ENCODE peak calls at places on chromosomes 16 and 17, in five cellular contexts. One of them, this sample, is unnamed.

GRCh38 chr16:72094266-72094610 is 591 bp downstream of the DHX38 start:
- DNase-seq in H1: no peak
- DNase-seq in H9: no peak
- DNase-seq in mesenchymal stem cell: no peak
- DNase-seq in trophoblast cell: no peak
- DNase-seq in this sample: no peak

GRCh38 chr16:24728891-24729242 is 584 bp upstream of the TNRC6A start:
- DNase-seq in H9: no peak
- DNase-seq in mesenchymal stem cell: no peak
- DNase-seq in trophoblast cell: peak; percentile 69
- DNase-seq in H1: no peak
- DNase-seq in this sample: no peak

GRCh38 chr17:58189436-58190146 is 2.9 kb upstream of the EPX start:
- DNase-seq in H1: no peak
- DNase-seq in trophoblast cell: no peak
- DNase-seq in mesenchymal stem cell: peak; percentile 45
- DNase-seq in H9: no peak
- DNase-seq in this sample: no peak

GRCh38 chr17:54046570-54046969 is 223.8 kb downstream of the KIF2B start:
- DNase-seq in mesenchymal stem cell: no peak
- DNase-seq in H1: no peak
- DNase-seq in trophoblast cell: no peak
- DNase-seq in H9: no peak
- DNase-seq in this sample: no peak

GRCh38 chr16:20740901-20741491 is 622 bp downstream of the THUMPD1 start:
- DNase-seq in mesenchymal stem cell: peak; percentile 84
- DNase-seq in H1: peak; percentile 88
- DNase-seq in H9: peak; percentile 86
- DNase-seq in trophoblast cell: peak; percentile 81
- DNase-seq in this sample: peak; percentile 54

GRCh38 chr17:48647103-48647963 is 21.2 kb upstream of the HOXB9 start:
- DNase-seq in H9: peak; percentile 87
- DNase-seq in H1: peak; percentile 73
- DNase-seq in trophoblast cell: no peak
- DNase-seq in mesenchymal stem cell: peak; percentile 81
- DNase-seq in this sample: no peak

GRCh38 chr17:75829747-75830146 is 14.5 kb downstream of the UNC13D start:
- DNase-seq in H9: no peak
- DNase-seq in trophoblast cell: no peak
- DNase-seq in H1: no peak
- DNase-seq in mesenchymal stem cell: no peak
- DNase-seq in this sample: no peak

GRCh38 chr17:41098476-41098875 is 534 bp upstream of the KRTAP4-8 start:
- DNase-seq in mesenchymal stem cell: no peak
- DNase-seq in H9: no peak
- DNase-seq in trophoblast cell: peak; percentile 21
- DNase-seq in H1: no peak
- DNase-seq in this sample: no peak

GRCh38 chr16:52069866-52070265 is 477.1 kb downstream of the TOX3 start:
- DNase-seq in mesenchymal stem cell: peak; percentile 25
- DNase-seq in H1: peak; percentile 46
- DNase-seq in H9: peak; percentile 31
- DNase-seq in trophoblast cell: peak; percentile 18
- DNase-seq in this sample: peak; percentile 40

GRCh38 chr17:72699566-72699965 is 392.9 kb downstream of the SLC39A11 start:
- DNase-seq in trophoblast cell: no peak
- DNase-seq in H9: no peak
- DNase-seq in H1: no peak
- DNase-seq in mesenchymal stem cell: no peak
- DNase-seq in this sample: no peak

GRCh38 chr17:19383681-19384470 is 3.1 kb downstream of the MFAP4 start:
- DNase-seq in mesenchymal stem cell: no peak
- DNase-seq in H9: no peak
- DNase-seq in trophoblast cell: no peak
- DNase-seq in H1: no peak
- DNase-seq in this sample: no peak

GRCh38 chr17:64441772-64442549 is 7.0 kb upstream of the MILR1 start:
- DNase-seq in trophoblast cell: peak; percentile 56
- DNase-seq in mesenchymal stem cell: peak; percentile 68
- DNase-seq in H9: no peak
- DNase-seq in H1: no peak
- DNase-seq in this sample: no peak

GRCh38 chr16:65065031-65065430 is 56.8 kb downstream of the CDH11 start:
- DNase-seq in mesenchymal stem cell: no peak
- DNase-seq in H1: no peak
- DNase-seq in trophoblast cell: no peak
- DNase-seq in H9: no peak
- DNase-seq in this sample: no peak
- H2BK12ac ChIP-seq in mesenchymal stem cell: no peak overlapping the region
- H2BK12ac ChIP-seq in H1: no peak overlapping the region
- H2BK12ac ChIP-seq in trophoblast cell: no peak overlapping the region
- H2BK12ac ChIP-seq in H9: no peak overlapping the region
- H2BK12ac ChIP-seq in this sample: no peak overlapping the region

GRCh38 chr17:35694906-35695305 is 36.5 kb upstream of the RASL10B start:
- DNase-seq in mesenchymal stem cell: no peak
- DNase-seq in H9: no peak
- DNase-seq in H1: no peak
- DNase-seq in trophoblast cell: no peak
- DNase-seq in this sample: no peak

GRCh38 chr17:35698800-35699199 is 32.6 kb upstream of the RASL10B start:
- DNase-seq in H9: no peak
- DNase-seq in mesenchymal stem cell: no peak
- DNase-seq in trophoblast cell: no peak
- DNase-seq in H1: no peak
- DNase-seq in this sample: no peak

GRCh38 chr17:35695613-35696012 is 35.8 kb upstream of the RASL10B start:
- DNase-seq in H1: no peak
- DNase-seq in H9: no peak
- DNase-seq in mesenchymal stem cell: no peak
- DNase-seq in trophoblast cell: no peak
- DNase-seq in this sample: no peak

DNA sequence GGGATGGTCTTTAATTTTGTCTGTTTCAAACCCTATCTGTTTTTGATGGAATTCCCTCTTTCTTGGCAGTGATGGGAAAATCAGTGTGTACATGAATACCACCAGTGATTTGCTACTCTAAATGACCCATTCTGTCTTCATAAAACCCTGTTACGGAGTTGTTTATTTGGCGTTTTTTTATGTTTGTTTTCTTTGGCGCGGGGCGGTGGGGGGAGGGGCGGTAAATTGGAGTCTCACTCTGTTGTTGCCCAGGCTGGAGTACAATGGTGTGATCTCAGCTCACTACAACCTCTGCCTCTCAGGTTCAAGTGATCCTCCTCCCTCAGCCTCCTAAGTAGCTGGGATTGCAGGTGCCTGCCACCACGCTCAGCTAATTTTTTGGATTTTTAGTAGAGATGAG is 38.6 kb upstream of the RASL10B start:
- DNase-seq in trophoblast cell: no peak
- DNase-seq in H1: no peak
- DNase-seq in mesenchymal stem cell: no peak
- DNase-seq in H9: no peak
- DNase-seq in this sample: no peak
- H3K4ac ChIP-seq in trophoblast cell: no peak overlapping the region
- H3K4ac ChIP-seq in H1: no peak overlapping the region
- H3K4ac ChIP-seq in mesenchymal stem cell: no peak overlapping the region
- H3K4ac ChIP-seq in H9: no peak overlapping the region
- H3K4ac ChIP-seq in this sample: no peak overlapping the region

GRCh38 chr16:55008836-55009510 is 78.3 kb downstream of the IRX5 start:
- DNase-seq in mesenchymal stem cell: no peak
- DNase-seq in trophoblast cell: no peak
- DNase-seq in H9: no peak
- DNase-seq in H1: no peak
- DNase-seq in this sample: no peak

GRCh38 chr16:55012793-55013192 is 82.1 kb downstream of the IRX5 start:
- DNase-seq in trophoblast cell: no peak
- DNase-seq in H1: no peak
- DNase-seq in mesenchymal stem cell: no peak
- DNase-seq in H9: no peak
- DNase-seq in this sample: no peak

GRCh38 chr16:55012362-55012761 is 81.7 kb downstream of the IRX5 start:
- DNase-seq in trophoblast cell: no peak
- DNase-seq in mesenchymal stem cell: no peak
- DNase-seq in H9: no peak
- DNase-seq in H1: no peak
- DNase-seq in this sample: no peak

GRCh38 chr16:55010492-55011260 is 80.0 kb downstream of the IRX5 start:
- DNase-seq in H1: no peak
- DNase-seq in H9: no peak
- DNase-seq in mesenchymal stem cell: no peak
- DNase-seq in trophoblast cell: no peak
- DNase-seq in this sample: no peak

GRCh38 chr16:55009581-55009980 is 78.9 kb downstream of the IRX5 start:
- DNase-seq in trophoblast cell: no peak
- DNase-seq in mesenchymal stem cell: no peak
- DNase-seq in H9: no peak
- DNase-seq in H1: no peak
- DNase-seq in this sample: no peak
- H2BK5ac ChIP-seq in trophoblast cell: no peak overlapping the region
- H2BK5ac ChIP-seq in mesenchymal stem cell: no peak overlapping the region
- H2BK5ac ChIP-seq in H9: no peak overlapping the region
- H2BK5ac ChIP-seq in H1: no peak overlapping the region
- H2BK5ac ChIP-seq in this sample: no peak overlapping the region

GRCh38 chr17:6361733-6362132 is 73.2 kb downstream of the AIPL1 start:
- DNase-seq in H1: peak; percentile 46
- DNase-seq in mesenchymal stem cell: peak; percentile 18
- DNase-seq in trophoblast cell: no peak
- DNase-seq in H9: peak; percentile 56
- DNase-seq in this sample: no peak
- H2BK12ac ChIP-seq in H1: no peak overlapping the region
- H2BK12ac ChIP-seq in mesenchymal stem cell: no peak overlapping the region
- H2BK12ac ChIP-seq in trophoblast cell: no peak overlapping the region
- H2BK12ac ChIP-seq in H9: no peak overlapping the region
- H2BK12ac ChIP-seq in this sample: no peak overlapping the region

DNA sequence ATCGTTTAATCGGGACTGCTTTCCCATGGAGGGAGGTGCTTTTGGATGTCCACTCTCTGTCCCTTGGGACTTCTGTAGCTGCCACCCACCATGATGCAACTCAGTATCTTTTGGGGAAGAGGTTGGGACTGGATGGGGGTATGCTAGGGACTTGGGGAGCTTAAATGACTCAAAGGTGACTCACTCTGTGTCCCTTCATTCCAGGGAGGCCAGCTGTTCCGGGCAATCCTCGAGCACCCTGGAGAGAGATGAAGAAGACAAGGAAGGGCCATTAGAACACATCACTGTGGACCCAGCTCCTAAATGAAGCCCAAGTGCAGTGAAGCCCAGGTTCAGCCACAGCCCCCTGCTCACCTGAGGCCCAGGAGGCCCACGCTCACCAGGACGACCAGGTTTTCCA is 4.6 kb downstream of the COL1A1 start:
- DNase-seq in mesenchymal stem cell: peak; percentile 77
- DNase-seq in H1: no peak
- DNase-seq in trophoblast cell: no peak
- DNase-seq in H9: no peak
- DNase-seq in this sample: no peak
- H3K4ac ChIP-seq in mesenchymal stem cell: peak overlapping the region; percentile 61
- H3K4ac ChIP-seq in H1: no peak overlapping the region
- H3K4ac ChIP-seq in trophoblast cell: no peak overlapping the region
- H3K4ac ChIP-seq in H9: no peak overlapping the region
- H3K4ac ChIP-seq in this sample: no peak overlapping the region

DNA sequence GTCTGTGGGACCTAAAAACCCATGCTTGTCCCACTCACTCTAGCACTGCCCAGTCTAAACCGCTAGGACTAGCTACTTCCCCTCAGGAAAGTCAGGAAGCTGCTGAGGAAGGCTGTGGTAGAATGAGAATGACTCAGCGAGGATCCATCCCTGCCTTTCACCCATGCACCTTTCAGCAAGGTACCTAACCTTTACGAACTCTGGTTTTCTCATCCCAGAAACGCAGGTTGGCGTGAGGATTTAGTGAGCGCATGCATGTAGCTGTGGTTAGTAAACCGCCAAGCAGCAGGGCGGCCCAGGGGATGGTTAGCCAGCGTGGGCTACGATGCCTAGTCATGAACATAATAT is 26.3 kb upstream of the RFFL start:
- DNase-seq in mesenchymal stem cell: peak; percentile 73
- DNase-seq in H9: peak; percentile 78
- DNase-seq in trophoblast cell: no peak
- DNase-seq in H1: no peak
- DNase-seq in this sample: no peak
- H2BK5ac ChIP-seq in mesenchymal stem cell: no peak overlapping the region
- H2BK5ac ChIP-seq in H9: no peak overlapping the region
- H2BK5ac ChIP-seq in trophoblast cell: no peak overlapping the region
- H2BK5ac ChIP-seq in H1: no peak overlapping the region
- H2BK5ac ChIP-seq in this sample: no peak overlapping the region

GRCh38 chr16:55256412-55257016 is 67.5 kb upstream of the IRX6 start:
- DNase-seq in trophoblast cell: no peak
- DNase-seq in mesenchymal stem cell: no peak
- DNase-seq in H9: no peak
- DNase-seq in H1: no peak
- DNase-seq in this sample: no peak
- H2BK12ac ChIP-seq in trophoblast cell: no peak overlapping the region
- H2BK12ac ChIP-seq in mesenchymal stem cell: no peak overlapping the region
- H2BK12ac ChIP-seq in H9: no peak overlapping the region
- H2BK12ac ChIP-seq in H1: no peak overlapping the region
- H2BK12ac ChIP-seq in this sample: no peak overlapping the region

DNA sequence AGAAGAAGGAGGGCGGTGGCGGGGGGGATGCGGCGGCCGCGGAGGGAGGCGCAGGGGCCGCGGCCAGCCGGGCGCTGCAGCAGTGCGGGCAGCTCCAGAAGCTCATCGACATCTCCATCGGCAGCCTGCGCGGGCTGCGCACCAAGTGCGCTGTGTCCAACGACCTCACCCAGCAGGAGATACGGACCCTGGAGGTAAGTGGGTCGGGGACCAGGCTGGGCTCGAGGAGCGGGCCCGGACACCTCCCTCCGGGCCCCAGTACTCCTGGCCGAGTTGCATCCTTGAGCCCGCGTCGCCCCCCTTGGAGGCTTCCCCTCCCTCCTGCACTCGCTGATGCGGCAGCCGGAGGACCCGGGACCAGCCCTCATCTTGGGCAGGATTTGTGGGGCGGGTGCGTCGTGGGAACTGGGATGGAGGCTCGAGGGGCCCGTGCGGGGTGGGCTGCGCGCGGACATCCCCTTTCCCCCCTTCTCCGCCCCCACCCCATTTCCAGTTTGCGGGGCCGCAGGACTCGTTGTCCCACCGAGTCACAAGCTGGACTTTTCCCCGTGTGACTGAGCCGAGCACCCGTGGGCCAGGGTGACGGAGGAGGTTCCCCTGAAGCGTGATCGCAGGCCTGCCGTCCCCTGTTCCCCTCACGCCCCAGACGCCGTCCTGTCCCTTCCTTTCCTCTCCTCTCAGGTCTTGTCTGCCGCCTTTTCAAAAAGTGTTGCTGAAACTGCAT is 595 bp downstream of the KSR1 start:
- DNase-seq in mesenchymal stem cell: no peak
- DNase-seq in H9: no peak
- DNase-seq in trophoblast cell: no peak
- DNase-seq in H1: no peak
- DNase-seq in this sample: no peak
- H3K4ac ChIP-seq in mesenchymal stem cell: peak overlapping the region; percentile 56
- H3K4ac ChIP-seq in H9: no peak overlapping the region
- H3K4ac ChIP-seq in trophoblast cell: peak overlapping the region; percentile 80
- H3K4ac ChIP-seq in H1: no peak overlapping the region
- H3K4ac ChIP-seq in this sample: no peak overlapping the region

This sample was measured in neuronal stem cell.